ENCODE peak calls at places on chromosomes 3 and 15, in eight cellular contexts. W, J, U, L, Q, P, X and H are unnamed samples.
A peak's percentile ranks its signal among the peaks of the same experiment; 100 is the strongest.

GRCh38 chr3:105157766-105158085 is 209.0 kb upstream of the ALCAM start:
- DNase-seq in W (no peak), U (no peak), L (no peak), P (no peak), Q (no peak), X (no peak), J (no peak), H (no peak)

GRCh38 chr3:45123030-45123429 is 23.1 kb downstream of the CDCP1 start:
- DNase-seq in P (no peak), U (no peak), X (no peak), L (peak; percentile 81), J (no peak), W (peak; percentile 98), Q (peak; percentile 73), H (no peak)

GRCh38 chr15:87942316-87942715 is 314.2 kb downstream of the NTRK3 start:
- DNase-seq in P (no peak), U (no peak), J (no peak), W (no peak), Q (no peak), X (no peak), L (no peak), H (no peak)

GRCh38 chr15:45469429-45469828 is 53.1 kb downstream of the SLC30A4 start:
- DNase-seq in L (no peak), Q (no peak), P (no peak), U (no peak), W (no peak), J (no peak), X (no peak), H (no peak)

GRCh38 chr3:12224181-12225147 is 64.4 kb upstream of the PPARG start:
- DNase-seq in U (no peak), J (peak; percentile 85), Q (no peak), W (peak; percentile 49), L (no peak), X (no peak), P (no peak), H (peak; percentile 82)

GRCh38 chr15:27479232-27480140 is 508.5 kb downstream of the GABRG3 start:
- DNase-seq in J (no peak), L (no peak), U (no peak), W (no peak), Q (no peak), P (no peak), X (no peak), H (no peak)

GRCh38 chr3:58416191-58416590 is 17.4 kb downstream of the PDHB start:
- DNase-seq in U (no peak), J (no peak), W (no peak), L (no peak), X (no peak), P (no peak), Q (no peak), H (no peak)

GRCh38 chr15:101181349-101181748 is 70.5 kb downstream of the CHSY1 start:
- DNase-seq in U (no peak), L (no peak), X (no peak), Q (no peak), P (no peak), W (no peak), J (no peak), H (no peak)

GRCh38 chr3:60307800-60308199 is 943.5 kb downstream of the FHIT start:
- DNase-seq in J (no peak), P (no peak), X (no peak), L (no peak), U (no peak), Q (no peak), W (no peak), H (no peak)

GRCh38 chr3:151584603-151585002 is 123.7 kb upstream of the IGSF10 start:
- DNase-seq in W (no peak), Q (peak; percentile 79), X (no peak), U (no peak), J (no peak), L (no peak), P (no peak), H (no peak)

GRCh38 chr3:72641072-72641471 is 207.2 kb downstream of the SHQ1 start:
- DNase-seq in J (no peak), P (no peak), L (no peak), Q (no peak), U (no peak), X (no peak), W (no peak), H (no peak)

GRCh38 chr3:117096549-117096948 is 387.0 kb downstream of the TUSC7 start:
- DNase-seq in L (no peak), X (no peak), P (no peak), U (no peak), W (no peak), Q (no peak), J (no peak), H (no peak)

GRCh38 chr3:13047296-13048165 is 25.7 kb downstream of the IQSEC1 start:
- DNase-seq in W (no peak), X (no peak), Q (peak; percentile 44), J (no peak), P (peak; percentile 56), U (no peak), L (no peak), H (no peak)

GRCh38 chr3:172877011-172877410 is 126.5 kb downstream of the ECT2 start:
- DNase-seq in J (no peak), Q (peak; percentile 16), L (no peak), X (no peak), U (no peak), W (no peak), P (no peak), H (no peak)

GRCh38 chr15:58103482-58103881 is 34.7 kb upstream of the AQP9 start:
- DNase-seq in W (no peak), Q (no peak), L (no peak), J (no peak), U (no peak), X (no peak), P (no peak), H (no peak)

GRCh38 chr3:42119558-42120355 is 28.6 kb downstream of the TRAK1 start:
- DNase-seq in L (no peak), X (no peak), U (no peak), J (no peak), W (no peak), P (no peak), Q (no peak), H (no peak)

GRCh38 chr3:163951397-163951987 is 1126.8 kb downstream of the SI start:
- DNase-seq in J (no peak), L (no peak), U (no peak), Q (peak; percentile 4), X (no peak), P (no peak), W (no peak), H (no peak)

GRCh38 chr15:74782596-74783071 is 754 bp downstream of the CSK start:
- DNase-seq in U (no peak), L (no peak), P (no peak), J (no peak), Q (no peak), X (no peak), W (no peak), H (no peak)

GRCh38 chr15:74780523-74780982 is 1.3 kb upstream of the CSK start:
- DNase-seq in L (no peak), P (no peak), J (no peak), U (no peak), Q (peak; percentile 55), W (no peak), X (no peak), H (no peak)

GRCh38 chr15:74779162-74779648 is 2.7 kb upstream of the CSK start:
- DNase-seq in Q (no peak), L (no peak), U (no peak), W (no peak), P (no peak), J (no peak), X (no peak), H (no peak)

GRCh38 chr15:74781673-74782595 is at the start of gene CSK:
- DNase-seq in P (peak; percentile 79), U (peak; percentile 79), X (peak; percentile 68), Q (peak; percentile 86), J (peak; percentile 81), W (peak; percentile 51), L (peak; percentile 35), H (peak; percentile 81)

GRCh38 chr15:74780983-74781672 is 752 bp upstream of the CSK start:
- DNase-seq in X (peak; percentile 38), J (no peak), P (no peak), W (peak; percentile 28), U (no peak), L (no peak), Q (peak; percentile 92), H (no peak)
- TF ChIP-seq POLR2A in X (no peak), J (no peak), P (peak; percentile 43), W (no peak), U (no peak), L (no peak), Q (no peak), H (no peak)

GRCh38 chr3:186614597-186615483 is 2.0 kb downstream of the AHSG start:
- DNase-seq in Q (peak; percentile 78), U (peak; percentile 80), X (peak; percentile 85), P (peak; percentile 67), L (peak; percentile 26), J (peak; percentile 82), W (peak; percentile 66), H (peak; percentile 83)
- TF ChIP-seq POLR2A in Q (no peak), U (no peak), X (no peak), P (no peak), L (no peak), J (no peak), W (no peak), H (no peak)

GRCh38 chr3:149089395-149089794 is 3.1 kb upstream of the HLTF start:
- DNase-seq in J (no peak), X (no peak), U (no peak), Q (no peak), W (no peak), L (no peak), P (no peak), H (no peak)

GRCh38 chr3:149090907-149091306 is 4.6 kb upstream of the HLTF start:
- DNase-seq in W (no peak), J (no peak), L (no peak), X (no peak), U (no peak), P (no peak), Q (no peak), H (no peak)

GRCh38 chr3:149087208-149087607 is 875 bp upstream of the HLTF start:
- DNase-seq in L (no peak), W (no peak), X (no peak), Q (no peak), J (no peak), P (no peak), U (no peak), H (no peak)

GRCh38 chr3:149085828-149086231 is 503 bp downstream of the HLTF start:
- DNase-seq in P (no peak), U (no peak), X (peak; percentile 57), Q (peak; percentile 66), L (no peak), J (no peak), W (peak; percentile 42), H (no peak)

GRCh38 chr3:149086232-149086988 is at the start of gene HLTF:
- DNase-seq in U (peak; percentile 94), J (peak; percentile 93), W (peak; percentile 98), X (peak; percentile 98), Q (peak; percentile 98), P (peak; percentile 74), L (peak; percentile 89), H (peak; percentile 94)
- TF ChIP-seq POLR2A in U (peak; percentile 83), J (peak; percentile 31), W (peak; percentile 39), X (no peak), Q (peak; percentile 80), P (no peak), L (peak; percentile 70), H (no peak)

DNA sequence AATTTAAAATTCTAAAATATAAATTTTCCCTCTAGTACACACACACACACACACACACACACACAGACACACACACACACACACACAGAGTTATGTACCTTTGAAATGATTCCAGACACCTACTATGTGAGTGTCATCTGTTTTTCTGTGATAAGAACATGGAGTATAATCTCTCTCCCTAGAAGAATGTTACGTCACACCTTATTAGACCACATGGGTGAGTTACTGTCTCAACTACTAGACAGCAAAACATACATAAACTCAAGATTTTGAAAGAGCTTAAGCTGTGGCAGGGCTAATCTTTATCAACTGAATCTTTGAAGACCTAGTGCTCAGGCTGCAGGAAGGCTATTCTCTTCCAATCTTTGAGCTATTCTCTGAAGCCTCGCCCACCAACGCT is 385.9 kb upstream of the BCHE start:
- DNase-seq in J (no peak), L (no peak), X (no peak), P (no peak), W (no peak), U (no peak), Q (peak; percentile 9), H (no peak)
- TF ChIP-seq POLR2A in J (no peak), L (no peak), X (no peak), P (no peak), W (no peak), U (no peak), Q (no peak), H (no peak)